ENCODE peak calls at places on chromosomes 7 and 10, in six cellular contexts. T, K, Q, L, Y and M are unnamed samples.

GRCh38 chr10:23402856-23403255 is 36.0 kb upstream of the OTUD1 start:
- DNase-seq in K (no peak), Y (no peak), L (no peak), T (no peak), Q (no peak), M (no peak)

GRCh38 chr10:85926136-85926535 is 440.5 kb downstream of the GRID1 start:
- DNase-seq in Q (no peak), K (no peak), T (no peak), Y (no peak), L (no peak), M (no peak)

GRCh38 chr7:122013070-122013469 is 131.0 kb downstream of the AASS start:
- DNase-seq in Q (no peak), Y (no peak), L (no peak), T (no peak), K (no peak), M (no peak)

GRCh38 chr10:26946103-26946907 is 85.5 kb upstream of the ABI1 start:
- DNase-seq in Q (no peak), Y (no peak), L (peak; percentile 76), K (no peak), T (peak; percentile 75), M (no peak)

GRCh38 chr10:73073627-73074026 is 23.0 kb downstream of the P4HA1 start:
- DNase-seq in Q (no peak), K (no peak), T (no peak), L (no peak), Y (no peak), M (no peak)

GRCh38 chr10:12160664-12161063 is 31.2 kb downstream of the SEC61A2 start:
- DNase-seq in K (no peak), Y (no peak), L (no peak), Q (no peak), T (no peak), M (no peak)

GRCh38 chr7:77415822-77416620 is at the start of gene GSAP:
- DNase-seq in Q (peak; percentile 43), L (peak; percentile 35), K (peak; percentile 19), T (peak; percentile 62), Y (no peak), M (peak; percentile 26)

GRCh38 chr10:66822801-66823200 is 103.0 kb upstream of the LRRTM3 start:
- DNase-seq in L (no peak), Y (no peak), Q (no peak), K (peak; percentile 12), T (peak; percentile 34), M (peak; percentile 51)

GRCh38 chr7:26504417-26504816 is 212.8 kb downstream of the SNX10 start:
- DNase-seq in Y (no peak), K (no peak), L (no peak), Q (no peak), T (no peak), M (no peak)

GRCh38 chr10:42551582-42552187 is 86.7 kb downstream of the ZNF33B start:
- DNase-seq in T (no peak), L (no peak), Q (no peak), Y (no peak), K (peak; percentile 3), M (peak; percentile 0)

GRCh38 chr10:59513558-59513957 is 151.2 kb upstream of the FAM13C start:
- DNase-seq in Y (peak; percentile 29), K (no peak), T (no peak), L (no peak), Q (no peak), M (no peak)

GRCh38 chr7:6221340-6222319 is 50.8 kb downstream of the CYTH3 start:
- DNase-seq in Y (peak; percentile 46), Q (peak; percentile 30), T (no peak), L (no peak), K (no peak), M (no peak)

GRCh38 chr10:14659626-14660196 is 115.0 kb downstream of the FAM107B start:
- DNase-seq in Q (no peak), L (no peak), T (no peak), Y (no peak), K (no peak), M (no peak)

GRCh38 chr10:103090911-103091310 is 102.2 kb downstream of the NT5C2 start:
- DNase-seq in L (no peak), T (no peak), Q (no peak), K (no peak), Y (no peak), M (no peak)

GRCh38 chr10:104548090-104548489 is 93.0 kb upstream of the SORCS3 start:
- DNase-seq in K (peak; percentile 56), Y (peak; percentile 16), L (no peak), Q (no peak), T (no peak), M (peak; percentile 31)

GRCh38 chr10:48934672-48935071 is 5.0 kb downstream of the LRRC18 start:
- DNase-seq in K (no peak), Q (no peak), Y (no peak), L (no peak), T (peak; percentile 19), M (no peak)

GRCh38 chr7:69764681-69765080 is 166.4 kb downstream of the AUTS2 start:
- DNase-seq in Q (no peak), T (no peak), Y (no peak), L (no peak), K (no peak), M (no peak)

GRCh38 chr10:44860811-44861751 is 50.1 kb upstream of the TMEM72 start:
- DNase-seq in T (no peak), Y (peak; percentile 86), K (peak; percentile 87), Q (peak; percentile 87), L (no peak), M (no peak)

GRCh38 chr7:106309352-106309751 is 24.6 kb upstream of the NAMPT start:
- DNase-seq in Q (no peak), Y (no peak), L (no peak), K (no peak), T (no peak), M (no peak)

GRCh38 chr7:95478139-95479037 is 7.4 kb upstream of the ASB4 start:
- DNase-seq in T (peak; percentile 41), L (no peak), Y (peak; percentile 30), Q (no peak), K (peak; percentile 56), M (no peak)

GRCh38 chr10:33271969-33272583 is 62.4 kb downstream of the NRP1 start:
- DNase-seq in K (no peak), Y (no peak), T (no peak), L (no peak), Q (peak; percentile 48), M (no peak)

GRCh38 chr7:127682140-127682539 is 30.1 kb downstream of the SND1 start:
- DNase-seq in Q (no peak), K (no peak), T (no peak), Y (no peak), L (no peak), M (no peak)
- H3K4me1 ChIP-seq in Q (peaks cover 4% of the 10 kb centered on the region), K (peaks cover 11% of the 10 kb centered on the region), T (peaks cover 19% of the 10 kb centered on the region), Y (peaks cover 10% of the 10 kb centered on the region), L (no peaks in the 10 kb centered on the region), M (peaks cover 14% of the 10 kb centered on the region)

GRCh38 chr7:132377703-132378584 is 198.3 kb downstream of the PLXNA4 start:
- DNase-seq in K (no peak), Y (no peak), Q (no peak), L (no peak), T (no peak), M (no peak)

GRCh38 chr7:132381742-132382472 is 194.4 kb downstream of the PLXNA4 start:
- DNase-seq in L (no peak), Q (no peak), T (no peak), Y (no peak), K (peak; percentile 50), M (no peak)

GRCh38 chr7:132380065-132380464 is 196.2 kb downstream of the PLXNA4 start:
- DNase-seq in Y (no peak), T (no peak), L (no peak), K (peak; percentile 93), Q (no peak), M (no peak)

GRCh38 chr7:132377043-132377442 is 199.2 kb downstream of the PLXNA4 start:
- DNase-seq in Q (no peak), Y (no peak), L (no peak), K (no peak), T (no peak), M (no peak)

GRCh38 chr7:132379292-132379691 is 197.0 kb downstream of the PLXNA4 start:
- DNase-seq in Q (no peak), T (no peak), K (peak; percentile 65), L (no peak), Y (no peak), M (no peak)
- H2AK5ac ChIP-seq in Q (no peak overlapping the region), T (no peak overlapping the region), K (no peak overlapping the region), L (no peak overlapping the region), Y (no peak overlapping the region), M (no peak overlapping the region)

GRCh38 chr10:493391-494148 is 195.9 kb downstream of the DIP2C start:
- DNase-seq in Y (no peak), T (no peak), K (no peak), L (no peak), Q (no peak), M (no peak)

GRCh38 chr10:494149-494542 is 195.3 kb downstream of the DIP2C start:
- DNase-seq in T (no peak), K (no peak), L (no peak), Q (no peak), Y (no peak), M (no peak)

GRCh38 chr10:491667-492424 is 197.6 kb downstream of the DIP2C start:
- DNase-seq in K (no peak), Q (no peak), T (no peak), Y (no peak), L (no peak), M (no peak)

GRCh38 chr10:492896-493295 is 196.6 kb downstream of the DIP2C start:
- DNase-seq in L (no peak), Y (no peak), T (no peak), K (no peak), Q (no peak), M (no peak)

DNA sequence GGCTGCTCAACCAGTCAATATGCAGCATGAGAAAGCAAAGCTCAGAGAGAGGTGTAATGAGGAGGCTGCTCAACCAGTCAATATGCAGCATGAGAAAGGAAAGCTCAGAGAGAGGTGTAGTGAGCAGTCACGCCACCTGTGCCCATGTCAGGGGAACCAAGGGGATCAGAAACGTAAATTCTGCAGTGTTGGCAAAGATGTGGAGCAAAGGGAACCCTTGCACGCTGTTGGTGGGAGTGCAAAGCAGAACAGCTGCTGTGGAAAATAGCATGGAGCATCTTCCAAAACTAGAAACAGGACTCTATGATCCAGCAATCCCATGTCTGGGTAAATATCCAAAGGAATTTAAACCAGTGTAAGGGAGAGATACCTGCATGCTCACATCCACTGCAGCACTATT is 194.9 kb downstream of the DIP2C start:
- DNase-seq in K (no peak), T (no peak), Y (no peak), Q (no peak), L (no peak), M (no peak)
- H3K27ac ChIP-seq in K (no peak overlapping the region), T (no peak overlapping the region), Y (no peak overlapping the region), Q (no peak overlapping the region), L (no peak overlapping the region), M (no peak overlapping the region)

GRCh38 chr10:617471-617870 is 72.0 kb downstream of the DIP2C start:
- DNase-seq in T (no peak), K (no peak), L (no peak), Q (no peak), Y (no peak), M (no peak)

GRCh38 chr10:614341-614664 is 75.2 kb downstream of the DIP2C start:
- DNase-seq in L (no peak), Y (no peak), Q (no peak), T (no peak), K (no peak), M (no peak)

GRCh38 chr10:614772-615582 is 74.5 kb downstream of the DIP2C start:
- DNase-seq in Y (peak; percentile 26), L (peak; percentile 95), Q (no peak), K (no peak), T (no peak), M (no peak)

GRCh38 chr10:613661-614340 is 75.7 kb downstream of the DIP2C start:
- DNase-seq in Y (no peak), K (no peak), T (no peak), L (no peak), Q (no peak), M (no peak)

GRCh38 chr10:615583-616152 is 73.8 kb downstream of the DIP2C start:
- DNase-seq in Q (peak; percentile 96), T (no peak), Y (peak; percentile 98), K (no peak), L (peak; percentile 83), M (no peak)
- H3K4me1 ChIP-seq in Q (peaks cover 29% of the 10 kb centered on the region), T (peaks cover 9% of the 10 kb centered on the region), Y (peaks cover 40% of the 10 kb centered on the region), K (peaks cover 5% of the 10 kb centered on the region), L (peaks cover 33% of the 10 kb centered on the region), M (peaks cover 32% of the 10 kb centered on the region)